ENCODE peak calls at places on chromosomes 7 and 10, in seven cellular contexts. One of them, this sample, is unnamed.

GRCh38 chr7:46754135-46754730 is 827.7 kb downstream of the TNS3 start:
- DNase-seq in mammary epithelial cell: peak
- DNase-seq in nephron progenitor cell: no peak
- DNase-seq in GM13976: no peak
- DNase-seq in AG09309: peak
- DNase-seq in A549: no peak
- DNase-seq in GM12865: no peak
- DNase-seq in this sample: no peak

GRCh38 chr7:106057962-106058901 is 53.9 kb downstream of the SYPL1 start:
- DNase-seq in mammary epithelial cell: peak
- DNase-seq in nephron progenitor cell: no peak
- DNase-seq in GM13976: peak
- DNase-seq in AG09309: no peak
- DNase-seq in A549: no peak
- DNase-seq in GM12865: peak
- DNase-seq in this sample: no peak

GRCh38 chr10:117418121-117418520 is 42.9 kb upstream of the PDZD8 start:
- DNase-seq in mammary epithelial cell: peak
- DNase-seq in nephron progenitor cell: no peak
- DNase-seq in GM13976: no peak
- DNase-seq in AG09309: no peak
- DNase-seq in A549: no peak
- DNase-seq in GM12865: no peak
- DNase-seq in this sample: no peak

GRCh38 chr7:51186531-51186930 is 130.1 kb downstream of the COBL start:
- DNase-seq in mammary epithelial cell: no peak
- DNase-seq in nephron progenitor cell: no peak
- DNase-seq in GM13976: no peak
- DNase-seq in AG09309: no peak
- DNase-seq in A549: no peak
- DNase-seq in GM12865: no peak
- DNase-seq in this sample: no peak

GRCh38 chr7:110407242-110407641 is 683.7 kb upstream of the LRRN3 start:
- DNase-seq in mammary epithelial cell: no peak
- DNase-seq in nephron progenitor cell: no peak
- DNase-seq in GM13976: no peak
- DNase-seq in AG09309: no peak
- DNase-seq in A549: no peak
- DNase-seq in GM12865: no peak
- DNase-seq in this sample: no peak

GRCh38 chr10:15348579-15348978 is 22.5 kb downstream of the FAM171A1 start:
- DNase-seq in mammary epithelial cell: no peak
- DNase-seq in nephron progenitor cell: no peak
- DNase-seq in GM13976: no peak
- DNase-seq in AG09309: no peak
- DNase-seq in A549: no peak
- DNase-seq in GM12865: no peak
- DNase-seq in this sample: no peak

GRCh38 chr7:140867467-140868314 is 57.0 kb downstream of the BRAF start:
- DNase-seq in mammary epithelial cell: peak
- DNase-seq in nephron progenitor cell: no peak
- DNase-seq in GM13976: no peak
- DNase-seq in AG09309: no peak
- DNase-seq in A549: no peak
- DNase-seq in GM12865: peak
- DNase-seq in this sample: no peak

GRCh38 chr7:106521541-106521940 is 139.4 kb downstream of the CCDC71L start:
- DNase-seq in mammary epithelial cell: no peak
- DNase-seq in nephron progenitor cell: no peak
- DNase-seq in GM13976: no peak
- DNase-seq in AG09309: no peak
- DNase-seq in A549: no peak
- DNase-seq in GM12865: no peak
- DNase-seq in this sample: no peak

GRCh38 chr7:36887235-36887634 is 162.9 kb upstream of the AOAH start:
- DNase-seq in mammary epithelial cell: no peak
- DNase-seq in nephron progenitor cell: no peak
- DNase-seq in GM13976: no peak
- DNase-seq in AG09309: no peak
- DNase-seq in A549: no peak
- DNase-seq in GM12865: no peak
- DNase-seq in this sample: no peak

GRCh38 chr10:634256-634655 is 55.2 kb downstream of the DIP2C start:
- DNase-seq in mammary epithelial cell: no peak
- DNase-seq in nephron progenitor cell: no peak
- DNase-seq in GM13976: no peak
- DNase-seq in AG09309: no peak
- DNase-seq in A549: no peak
- DNase-seq in GM12865: no peak
- DNase-seq in this sample: no peak

GRCh38 chr7:29343379-29343778 is 148.8 kb downstream of the CHN2 start:
- DNase-seq in mammary epithelial cell: no peak
- DNase-seq in nephron progenitor cell: no peak
- DNase-seq in GM13976: no peak
- DNase-seq in AG09309: no peak
- DNase-seq in A549: no peak
- DNase-seq in GM12865: no peak
- DNase-seq in this sample: no peak

GRCh38 chr7:30656611-30657010 is 25.6 kb downstream of the CRHR2 start:
- DNase-seq in mammary epithelial cell: no peak
- DNase-seq in nephron progenitor cell: peak
- DNase-seq in GM13976: no peak
- DNase-seq in AG09309: no peak
- DNase-seq in A549: no peak
- DNase-seq in GM12865: no peak
- DNase-seq in this sample: no peak

GRCh38 chr10:31242902-31243301 is 76.1 kb upstream of the ZEB1 start:
- DNase-seq in mammary epithelial cell: peak
- DNase-seq in nephron progenitor cell: no peak
- DNase-seq in GM13976: peak
- DNase-seq in AG09309: peak
- DNase-seq in A549: peak
- DNase-seq in GM12865: peak
- DNase-seq in this sample: peak

GRCh38 chr7:99784007-99784406 is at the start of gene CYP3A4:
- DNase-seq in mammary epithelial cell: no peak
- DNase-seq in nephron progenitor cell: no peak
- DNase-seq in GM13976: no peak
- DNase-seq in AG09309: no peak
- DNase-seq in A549: no peak
- DNase-seq in GM12865: no peak
- DNase-seq in this sample: no peak

GRCh38 chr7:80475383-80475782 is 36.5 kb downstream of the GNAT3 start:
- DNase-seq in mammary epithelial cell: no peak
- DNase-seq in nephron progenitor cell: no peak
- DNase-seq in GM13976: no peak
- DNase-seq in AG09309: no peak
- DNase-seq in A549: no peak
- DNase-seq in GM12865: no peak
- DNase-seq in this sample: no peak

DNA sequence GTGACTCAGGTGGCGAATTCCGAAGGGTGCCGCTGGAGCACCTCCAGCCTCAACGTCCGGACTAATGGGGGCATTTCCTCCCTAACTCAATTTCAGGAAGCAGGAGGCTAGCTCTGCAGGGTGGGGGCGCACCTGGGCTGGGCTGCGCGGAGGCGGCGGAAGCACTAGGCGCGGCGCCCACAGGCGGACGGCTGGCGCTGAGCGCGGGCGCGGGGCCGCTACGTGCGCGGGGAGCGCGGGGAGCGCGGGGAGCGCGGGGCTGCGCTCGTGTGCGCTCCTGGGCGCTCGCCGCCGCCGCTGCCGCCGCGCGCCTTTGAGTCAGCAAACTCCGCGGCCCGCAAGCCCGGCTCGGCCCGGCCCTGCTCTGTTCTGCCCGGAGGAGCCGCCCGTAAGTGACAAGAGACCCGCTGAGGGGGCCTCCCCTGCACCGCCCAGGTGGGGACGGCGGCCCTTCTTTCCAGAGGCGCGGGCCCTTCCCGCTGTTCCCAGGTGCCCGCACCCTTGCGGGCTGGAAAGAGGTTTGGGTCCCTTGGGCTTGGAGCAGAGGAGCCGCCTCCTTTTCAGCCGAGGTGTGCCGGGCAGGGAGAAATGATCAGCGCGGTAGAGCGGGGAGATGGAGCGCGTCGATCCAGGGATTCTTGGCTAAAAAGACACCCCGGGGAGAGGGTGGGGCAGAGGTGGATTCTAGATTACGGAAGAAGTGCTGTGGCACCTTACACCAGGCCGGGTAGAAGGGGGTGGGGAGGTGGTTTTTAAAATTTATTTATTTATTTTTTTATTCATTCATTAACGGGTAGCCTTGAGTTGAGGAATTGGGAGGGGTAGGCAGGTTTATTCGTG is at the start of gene SNX10:
- DNase-seq in mammary epithelial cell: peak
- DNase-seq in nephron progenitor cell: peak
- DNase-seq in GM13976: peak
- DNase-seq in AG09309: no peak
- DNase-seq in A549: peak
- DNase-seq in GM12865: peak
- DNase-seq in this sample: no peak
- TF ChIP-seq CTCF in mammary epithelial cell: peak
- TF ChIP-seq CTCF in nephron progenitor cell: no peak
- TF ChIP-seq CTCF in GM13976: peak
- TF ChIP-seq CTCF in AG09309: no peak
- TF ChIP-seq CTCF in A549: peak
- TF ChIP-seq CTCF in GM12865: peak
- TF ChIP-seq CTCF in this sample: no peak

GRCh38 chr10:29084908-29085307 is 204.0 kb upstream of the LYZL1 start:
- DNase-seq in mammary epithelial cell: no peak
- DNase-seq in nephron progenitor cell: no peak
- DNase-seq in GM13976: no peak
- DNase-seq in AG09309: no peak
- DNase-seq in A549: no peak
- DNase-seq in GM12865: no peak
- DNase-seq in this sample: no peak

GRCh38 chr10:29083096-29083495 is 205.8 kb upstream of the LYZL1 start:
- DNase-seq in mammary epithelial cell: no peak
- DNase-seq in nephron progenitor cell: peak
- DNase-seq in GM13976: no peak
- DNase-seq in AG09309: no peak
- DNase-seq in A549: no peak
- DNase-seq in GM12865: no peak
- DNase-seq in this sample: no peak

GRCh38 chr10:29081971-29082699 is 206.7 kb upstream of the LYZL1 start:
- DNase-seq in mammary epithelial cell: no peak
- DNase-seq in nephron progenitor cell: peak
- DNase-seq in GM13976: no peak
- DNase-seq in AG09309: no peak
- DNase-seq in A549: no peak
- DNase-seq in GM12865: no peak
- DNase-seq in this sample: no peak

GRCh38 chr10:29081231-29081630 is 207.6 kb upstream of the LYZL1 start:
- DNase-seq in mammary epithelial cell: no peak
- DNase-seq in nephron progenitor cell: no peak
- DNase-seq in GM13976: no peak
- DNase-seq in AG09309: no peak
- DNase-seq in A549: no peak
- DNase-seq in GM12865: no peak
- DNase-seq in this sample: no peak

GRCh38 chr10:29078919-29079318 is 210.0 kb upstream of the LYZL1 start:
- DNase-seq in mammary epithelial cell: no peak
- DNase-seq in nephron progenitor cell: no peak
- DNase-seq in GM13976: no peak
- DNase-seq in AG09309: no peak
- DNase-seq in A549: no peak
- DNase-seq in GM12865: no peak
- DNase-seq in this sample: no peak
- TF ChIP-seq CTCF in mammary epithelial cell: no peak
- TF ChIP-seq CTCF in nephron progenitor cell: no peak
- TF ChIP-seq CTCF in GM13976: no peak
- TF ChIP-seq CTCF in AG09309: no peak
- TF ChIP-seq CTCF in A549: no peak
- TF ChIP-seq CTCF in GM12865: no peak
- TF ChIP-seq CTCF in this sample: no peak

DNA sequence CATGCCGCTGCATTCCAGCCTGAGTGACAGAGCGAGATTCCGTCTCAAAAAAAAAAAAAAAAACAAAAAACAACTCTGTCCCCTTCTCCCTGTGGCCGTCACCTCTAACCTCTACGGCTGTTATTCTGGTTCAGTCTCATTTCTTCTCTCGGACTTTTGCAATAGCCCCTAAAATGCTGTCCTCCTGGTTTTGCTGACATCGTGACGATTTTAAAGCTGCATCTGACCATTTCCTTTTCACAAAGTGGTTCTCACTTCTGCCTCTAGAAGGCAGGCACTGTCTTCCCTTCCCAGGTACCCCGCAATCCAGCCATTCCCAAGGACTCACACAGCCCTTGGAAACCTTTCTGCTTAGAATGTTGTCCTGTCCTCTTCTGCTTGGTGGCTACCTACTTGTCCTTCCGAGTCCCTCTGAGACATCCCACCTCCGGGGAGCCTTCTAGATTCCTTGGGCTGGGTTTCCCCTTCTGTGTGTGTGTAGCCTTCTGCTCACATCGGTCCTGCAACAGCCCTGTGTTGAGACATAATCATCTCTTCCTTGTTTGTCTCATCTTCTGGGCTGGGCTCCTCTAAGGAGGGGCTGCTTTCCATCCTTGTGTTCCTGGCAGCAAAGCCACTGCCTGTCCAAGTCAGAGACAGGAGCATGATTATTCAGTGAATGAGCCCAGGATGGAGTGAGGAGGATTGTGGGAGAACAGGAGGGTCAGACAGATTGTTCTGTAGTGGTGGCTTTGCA is 83.1 kb downstream of the GRK5 start:
- DNase-seq in mammary epithelial cell: no peak
- DNase-seq in nephron progenitor cell: no peak
- DNase-seq in GM13976: no peak
- DNase-seq in AG09309: no peak
- DNase-seq in A549: no peak
- DNase-seq in GM12865: no peak
- DNase-seq in this sample: no peak
- TF ChIP-seq CTCF in mammary epithelial cell: no peak
- TF ChIP-seq CTCF in nephron progenitor cell: no peak
- TF ChIP-seq CTCF in GM13976: no peak
- TF ChIP-seq CTCF in AG09309: peak
- TF ChIP-seq CTCF in A549: peak
- TF ChIP-seq CTCF in GM12865: no peak
- TF ChIP-seq CTCF in this sample: no peak

GRCh38 chr7:91264924-91265681 is 870 bp downstream of the FZD1 start:
- DNase-seq in mammary epithelial cell: peak
- DNase-seq in nephron progenitor cell: peak
- DNase-seq in GM13976: peak
- DNase-seq in AG09309: no peak
- DNase-seq in A549: no peak
- DNase-seq in GM12865: peak
- DNase-seq in this sample: no peak

GRCh38 chr7:91263359-91264082 is 712 bp upstream of the FZD1 start:
- DNase-seq in mammary epithelial cell: no peak
- DNase-seq in nephron progenitor cell: peak
- DNase-seq in GM13976: peak
- DNase-seq in AG09309: no peak
- DNase-seq in A549: peak
- DNase-seq in GM12865: peak
- DNase-seq in this sample: no peak

GRCh38 chr7:91265693-91266066 is 1.4 kb downstream of the FZD1 start:
- DNase-seq in mammary epithelial cell: peak
- DNase-seq in nephron progenitor cell: peak
- DNase-seq in GM13976: peak
- DNase-seq in AG09309: no peak
- DNase-seq in A549: no peak
- DNase-seq in GM12865: peak
- DNase-seq in this sample: no peak

GRCh38 chr7:91266067-91266930 is 2.1 kb downstream of the FZD1 start:
- DNase-seq in mammary epithelial cell: peak
- DNase-seq in nephron progenitor cell: peak
- DNase-seq in GM13976: peak
- DNase-seq in AG09309: no peak
- DNase-seq in A549: no peak
- DNase-seq in GM12865: peak
- DNase-seq in this sample: no peak

GRCh38 chr7:91264083-91264923 is at the start of gene FZD1:
- DNase-seq in mammary epithelial cell: peak
- DNase-seq in nephron progenitor cell: peak
- DNase-seq in GM13976: peak
- DNase-seq in AG09309: peak
- DNase-seq in A549: peak
- DNase-seq in GM12865: peak
- DNase-seq in this sample: peak
- TF ChIP-seq CTCF in mammary epithelial cell: no peak
- TF ChIP-seq CTCF in nephron progenitor cell: no peak
- TF ChIP-seq CTCF in GM13976: no peak
- TF ChIP-seq CTCF in AG09309: no peak
- TF ChIP-seq CTCF in A549: peak
- TF ChIP-seq CTCF in GM12865: no peak
- TF ChIP-seq CTCF in this sample: no peak

This sample was measured in AG09319.